ENCODE peak calls at places on chromosome 10, in eight cellular contexts. T is HS-5, Q is BJ, I is HuH-7.5, R is AG08395, C is NCI-H2029, M is C1 segment of cervical spinal cord, V is mucosa of gallbladder. K is an unnamed sample.

GRCh38 chr10:104501449-104501848 is 139.6 kb upstream of the SORCS3 start:
- DNase-seq in T (no peak), Q (no peak), I (no peak), R (no peak), C (no peak), M (no peak), V (no peak), K (no peak)

GRCh38 chr10:69051303-69051702 is 36.6 kb upstream of the SRGN start:
- DNase-seq in T (peak), Q (no peak), I (no peak), R (no peak), C (no peak), M (peak), V (peak), K (peak)

GRCh38 chr10:106106114-106106513 is 1058.4 kb downstream of the SORCS1 start:
- DNase-seq in T (no peak), Q (no peak), I (no peak), R (no peak), C (no peak), M (no peak), V (no peak), K (no peak)

GRCh38 chr10:88473989-88474883 is 108.9 kb downstream of the RNLS start:
- DNase-seq in T (no peak), Q (no peak), I (no peak), R (no peak), C (peak), M (no peak), V (peak), K (no peak)

GRCh38 chr10:34495938-34496337 is 319.2 kb downstream of the PARD3 start:
- DNase-seq in T (no peak), Q (no peak), I (no peak), R (no peak), C (no peak), M (no peak), V (no peak), K (no peak)

GRCh38 chr10:46547881-46548780 is 8.3 kb downstream of the GPRIN2 start:
- DNase-seq in T (no peak), Q (no peak), I (no peak), R (no peak), C (no peak), M (no peak), V (no peak), K (no peak)

GRCh38 chr10:70162892-70163201 is 7.5 kb downstream of the SAR1A start:
- DNase-seq in T (no peak), Q (no peak), I (no peak), R (no peak), C (no peak), M (no peak), V (no peak), K (peak)

GRCh38 chr10:25071227-25071626 is 54.8 kb downstream of the THNSL1 start:
- DNase-seq in T (no peak), Q (no peak), I (no peak), R (no peak), C (no peak), M (no peak), V (no peak), K (no peak)

GRCh38 chr10:77863446-77863845 is 63.1 kb downstream of the DLG5 start:
- DNase-seq in T (no peak), Q (no peak), I (no peak), R (no peak), C (no peak), M (no peak), V (no peak), K (no peak)

GRCh38 chr10:33279276-33279675 is 55.2 kb downstream of the NRP1 start:
- DNase-seq in T (no peak), Q (no peak), I (no peak), R (peak), C (no peak), M (no peak), V (no peak), K (no peak)

K was measured in GM13977.